ENCODE peak calls at places on chromosomes 7 and 10, in four cellular contexts. F is SK-N-SH, X is K562, K is HepG2. Q is an unnamed sample.

GRCh38 chr7:75884401-75884800 is 5.6 kb downstream of the RHBDD2 start:
- DNase-seq in F (no peak), X (no peak), K (no peak), Q (no peak)

GRCh38 chr10:65911431-65911830 is 1014.4 kb upstream of the LRRTM3 start:
- DNase-seq in F (peak; percentile 29), X (no peak), K (no peak), Q (no peak)

GRCh38 chr7:88835147-88835728 is 39.7 kb upstream of the TEX47 start:
- DNase-seq in F (peak; percentile 39), X (peak; percentile 17), K (peak; percentile 27), Q (peak; percentile 24)

GRCh38 chr10:82982110-82982608 is 1107.2 kb downstream of the NRG3 start:
- DNase-seq in F (no peak), X (no peak), K (no peak), Q (no peak)

GRCh38 chr7:105648561-105649401 is 67.5 kb upstream of the EFCAB10 start:
- DNase-seq in F (peak; percentile 57), X (no peak), K (peak; percentile 65), Q (peak; percentile 41)

GRCh38 chr10:112716924-112717348 is 233.1 kb upstream of the TCF7L2 start:
- DNase-seq in F (no peak), X (no peak), K (peak; percentile 96), Q (peak; percentile 75)

GRCh38 chr7:106071999-106072714 is 40.0 kb downstream of the SYPL1 start:
- DNase-seq in F (peak; percentile 71), X (peak; percentile 83), K (peak; percentile 87), Q (no peak)

GRCh38 chr10:45443101-45444009 is 69.3 kb downstream of the ALOX5 start:
- DNase-seq in F (no peak), X (no peak), K (no peak), Q (no peak)

GRCh38 chr10:45000138-45000763 is 472 bp upstream of the ZNF22 start:
- DNase-seq in F (no peak), X (no peak), K (no peak), Q (no peak)

GRCh38 chr7:57404343-57404966 is 45.5 kb upstream of the ZNF716 start:
- DNase-seq in F (peak; percentile 87), X (peak; percentile 8), K (no peak), Q (no peak)

GRCh38 chr7:45576249-45576929 is 2.2 kb downstream of the ADCY1 start:
- DNase-seq in F (no peak), X (no peak), K (no peak), Q (no peak)

GRCh38 chr7:128770238-128770637 is 5.4 kb downstream of the OPN1SW start:
- DNase-seq in F (no peak), X (no peak), K (no peak), Q (no peak)

GRCh38 chr10:31782701-31783100 is 145.9 kb downstream of the ARHGAP12 start:
- DNase-seq in F (no peak), X (no peak), K (no peak), Q (no peak)

GRCh38 chr10:121662945-121663917 is 65.0 kb upstream of the FGFR2 start:
- DNase-seq in F (peak; percentile 64), X (peak; percentile 35), K (no peak), Q (peak; percentile 22)
- TF ChIP-seq ELF1 in F (no peak), X (no peak), K (no peak), Q (no peak)

DNA sequence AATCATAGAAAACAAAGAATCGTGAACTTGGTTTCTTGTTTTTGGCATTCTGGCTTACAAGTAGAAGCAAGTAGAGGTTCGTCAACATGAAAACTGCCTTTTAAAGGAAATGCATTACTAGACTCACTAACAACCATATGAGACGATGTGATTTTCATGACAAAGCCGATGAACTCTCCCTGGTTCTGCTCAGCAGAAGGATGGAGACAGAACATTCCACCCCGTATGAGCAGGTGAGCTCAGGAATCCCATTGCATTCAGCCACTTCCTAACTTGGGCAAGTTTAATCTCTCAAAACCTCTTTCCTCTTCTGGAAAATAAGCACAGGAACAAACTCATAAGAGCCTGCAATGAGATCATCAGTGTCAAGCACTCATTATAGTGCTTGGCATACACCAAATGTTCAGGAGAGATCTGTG is 57.4 kb upstream of the SVIL start:
- DNase-seq in F (no peak), X (no peak), K (no peak), Q (no peak)
- TF ChIP-seq REST in F (no peak), X (no peak), K (no peak), Q (no peak)

GRCh38 chr10:8840356-8840755 is 785.9 kb downstream of the GATA3 start:
- DNase-seq in F (no peak), X (no peak), K (no peak), Q (no peak)
- H3K27me3 ChIP-seq in F (no peaks in the 10 kb centered on the region), X (no peaks in the 10 kb centered on the region), K (no peaks in the 10 kb centered on the region), Q (no peaks in the 10 kb centered on the region)

GRCh38 chr10:121974019-121974534 is 940 bp downstream of the NSMCE4A start:
- DNase-seq in F (no peak), X (peak; percentile 11), K (no peak), Q (no peak)

GRCh38 chr10:121978511-121978910 is 3.5 kb upstream of the NSMCE4A start:
- DNase-seq in F (no peak), X (no peak), K (no peak), Q (no peak)

GRCh38 chr10:121974535-121975294 is at the start of gene NSMCE4A:
- DNase-seq in F (peak; percentile 95), X (peak; percentile 79), K (peak; percentile 60), Q (peak; percentile 56)

GRCh38 chr10:121976607-121977006 is 1.6 kb upstream of the NSMCE4A start:
- DNase-seq in F (no peak), X (no peak), K (peak; percentile 56), Q (no peak)

DNA sequence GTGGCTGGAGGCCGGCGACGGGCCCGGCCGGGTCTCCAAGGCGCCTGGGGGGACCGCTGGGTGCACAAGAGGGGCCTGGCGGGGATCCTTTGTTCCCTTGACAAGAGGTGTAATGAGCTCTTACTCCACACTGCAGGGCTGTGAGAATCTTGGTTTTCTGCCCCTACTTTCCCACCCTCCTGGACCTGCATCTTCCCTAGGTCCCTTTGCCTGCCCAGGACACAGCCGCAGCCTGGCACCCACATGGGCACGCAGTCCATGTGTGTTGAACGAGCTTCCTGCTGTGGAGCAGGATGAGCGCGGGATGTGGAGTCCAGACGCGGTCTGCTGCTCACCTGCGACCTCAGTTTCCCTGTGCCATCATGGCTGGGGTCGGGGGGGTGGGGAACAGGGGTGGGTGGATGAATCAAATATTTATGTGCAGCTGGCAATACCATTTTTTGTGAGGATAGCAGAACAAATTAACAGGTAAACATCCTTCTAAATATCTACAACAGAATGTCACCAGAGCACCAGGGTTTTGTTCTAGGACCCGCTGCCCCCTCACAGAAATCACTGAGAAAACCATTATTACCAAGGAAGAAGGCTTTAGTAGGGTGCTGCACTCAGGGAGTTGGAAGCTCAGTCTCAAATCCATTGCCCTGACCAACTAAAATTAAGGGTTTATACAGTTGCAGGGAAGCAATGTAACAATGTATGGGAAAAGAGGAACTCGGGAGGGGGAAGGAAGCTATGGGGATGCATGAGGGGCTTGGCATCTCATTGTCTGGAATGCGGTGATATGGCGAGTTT is 474 bp upstream of the NSMCE4A start:
- DNase-seq in F (peak; percentile 19), X (no peak), K (no peak), Q (no peak)
- TF ChIP-seq ELF1 in F (no peak), X (no peak), K (no peak), Q (no peak)

GRCh38 chr7:141339603-141340002 is 211.6 kb upstream of the AGK start:
- DNase-seq in F (peak; percentile 30), X (no peak), K (no peak), Q (no peak)
- TF ChIP-seq REST in F (no peak), X (no peak), K (no peak), Q (no peak)